ENCODE peak calls at places on chromosomes 1 and 21, in five cellular contexts. One of them, this sample, is unnamed.

GRCh38 chr1:112417985-112418607 is 22.1 kb downstream of the CTTNBP2NL start:
- DNase-seq in HCT116: no peak
- DNase-seq in GM23248: no peak
- DNase-seq in PC-9: no peak
- DNase-seq in GM23338: no peak
- DNase-seq in this sample: no peak

GRCh38 chr1:192448026-192448578 is 127.5 kb upstream of the RGS1 start:
- DNase-seq in HCT116: no peak
- DNase-seq in GM23248: no peak
- DNase-seq in PC-9: no peak
- DNase-seq in GM23338: no peak
- DNase-seq in this sample: no peak

GRCh38 chr1:70090875-70091274 is 114.5 kb downstream of the LRRC40 start:
- DNase-seq in HCT116: no peak
- DNase-seq in GM23248: peak; percentile 70
- DNase-seq in PC-9: peak; percentile 65
- DNase-seq in GM23338: no peak
- DNase-seq in this sample: no peak

GRCh38 chr1:110059133-110059863 is 11.2 kb downstream of the ALX3 start:
- DNase-seq in HCT116: no peak
- DNase-seq in GM23248: no peak
- DNase-seq in PC-9: no peak
- DNase-seq in GM23338: no peak
- DNase-seq in this sample: no peak

GRCh38 chr1:42392923-42393848 is 12.6 kb downstream of the RIMKLA start:
- DNase-seq in HCT116: no peak
- DNase-seq in GM23248: no peak
- DNase-seq in PC-9: peak; percentile 63
- DNase-seq in GM23338: no peak
- DNase-seq in this sample: no peak

GRCh38 chr1:41856361-41857285 is 62.1 kb downstream of the HIVEP3 start:
- DNase-seq in HCT116: no peak
- DNase-seq in GM23248: peak; percentile 44
- DNase-seq in PC-9: no peak
- DNase-seq in GM23338: no peak
- DNase-seq in this sample: no peak

GRCh38 chr1:186662752-186663151 is 17.5 kb downstream of the PTGS2 start:
- DNase-seq in HCT116: no peak
- DNase-seq in GM23248: peak; percentile 73
- DNase-seq in PC-9: no peak
- DNase-seq in GM23338: no peak
- DNase-seq in this sample: no peak

GRCh38 chr1:36156329-36157114 is 562 bp downstream of the MAP7D1 start:
- DNase-seq in HCT116: no peak
- DNase-seq in GM23248: peak; percentile 76
- DNase-seq in PC-9: no peak
- DNase-seq in GM23338: peak; percentile 91
- DNase-seq in this sample: peak; percentile 83

GRCh38 chr1:166937962-166938361 is 37.4 kb downstream of the ILDR2 start:
- DNase-seq in HCT116: no peak
- DNase-seq in GM23248: no peak
- DNase-seq in PC-9: no peak
- DNase-seq in GM23338: no peak
- DNase-seq in this sample: no peak

GRCh38 chr1:219331424-219331823 is 157.7 kb downstream of the LYPLAL1 start:
- DNase-seq in HCT116: no peak
- DNase-seq in GM23248: no peak
- DNase-seq in PC-9: no peak
- DNase-seq in GM23338: no peak
- DNase-seq in this sample: no peak

GRCh38 chr1:4375812-4376211 is 278.6 kb upstream of the AJAP1 start:
- DNase-seq in HCT116: no peak
- DNase-seq in GM23248: no peak
- DNase-seq in PC-9: no peak
- DNase-seq in GM23338: no peak
- DNase-seq in this sample: no peak

GRCh38 chr21:40179167-40179566 is 311.9 kb downstream of the PCP4 start:
- DNase-seq in HCT116: no peak
- DNase-seq in GM23248: no peak
- DNase-seq in PC-9: no peak
- DNase-seq in GM23338: no peak
- DNase-seq in this sample: no peak

GRCh38 chr1:150152772-150153461 is 3.2 kb downstream of the PLEKHO1 start:
- DNase-seq in HCT116: no peak
- DNase-seq in GM23248: peak; percentile 81
- DNase-seq in PC-9: no peak
- DNase-seq in GM23338: no peak
- DNase-seq in this sample: no peak

DNA sequence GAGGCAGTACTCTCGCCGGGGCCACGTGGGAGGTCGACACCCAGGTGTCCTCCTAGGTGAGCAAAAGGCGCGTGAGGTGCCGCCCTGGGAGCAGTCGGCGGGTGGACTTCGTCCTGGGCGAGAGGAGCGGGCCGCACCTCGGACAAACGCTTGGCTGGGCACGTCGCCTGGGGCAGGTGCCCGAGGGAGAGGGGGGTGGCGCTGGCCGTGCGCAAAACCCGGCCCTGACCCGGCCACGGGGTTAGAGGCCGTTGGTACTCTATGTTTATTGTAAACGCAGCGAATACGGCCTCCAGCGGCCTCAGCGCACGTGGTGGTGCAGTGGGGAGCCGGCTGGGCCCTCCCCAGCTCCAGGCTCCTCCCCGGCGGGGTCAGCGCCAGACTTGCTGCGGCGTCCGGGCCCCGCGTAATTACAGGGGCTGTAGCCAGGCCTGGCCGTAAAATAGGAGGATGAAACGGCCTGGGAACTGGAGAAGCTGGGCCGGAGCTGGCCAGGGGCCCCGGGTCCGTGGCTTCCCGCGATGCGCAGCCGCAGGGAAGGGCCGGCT is 1.7 kb upstream of the EFNA1 start:
- DNase-seq in HCT116: no peak
- DNase-seq in GM23248: peak; percentile 46
- DNase-seq in PC-9: no peak
- DNase-seq in GM23338: peak; percentile 62
- DNase-seq in this sample: peak; percentile 84
- TF ChIP-seq EZH2 in HCT116: no peak
- TF ChIP-seq EZH2 in GM23248: no peak
- TF ChIP-seq EZH2 in PC-9: no peak
- TF ChIP-seq EZH2 in GM23338: peak; percentile 68
- TF ChIP-seq EZH2 in this sample: peak; percentile 2

GRCh38 chr1:177163844-177164379 is 600 bp downstream of the ASTN1 start:
- DNase-seq in HCT116: no peak
- DNase-seq in GM23248: no peak
- DNase-seq in PC-9: no peak
- DNase-seq in GM23338: peak; percentile 30
- DNase-seq in this sample: no peak
- H3K4me2 ChIP-seq in HCT116: no peak overlapping the region
- H3K4me2 ChIP-seq in GM23248: no peak overlapping the region
- H3K4me2 ChIP-seq in PC-9: no peak overlapping the region
- H3K4me2 ChIP-seq in GM23338: peak overlapping the region; percentile 98
- H3K4me2 ChIP-seq in this sample: peak overlapping the region; percentile 91

GRCh38 chr1:39609618-39610331 is 29.7 kb downstream of the HEYL start:
- DNase-seq in HCT116: peak; percentile 50
- DNase-seq in GM23248: peak; percentile 53
- DNase-seq in PC-9: no peak
- DNase-seq in GM23338: peak; percentile 93
- DNase-seq in this sample: peak; percentile 72
- TF ChIP-seq EZH2 in HCT116: no peak
- TF ChIP-seq EZH2 in GM23248: no peak
- TF ChIP-seq EZH2 in PC-9: no peak
- TF ChIP-seq EZH2 in GM23338: no peak
- TF ChIP-seq EZH2 in this sample: no peak

GRCh38 chr1:201546093-201546492 is 7.2 kb downstream of the NAV1 start:
- DNase-seq in HCT116: peak; percentile 32
- DNase-seq in GM23248: no peak
- DNase-seq in PC-9: no peak
- DNase-seq in GM23338: peak; percentile 69
- DNase-seq in this sample: no peak

GRCh38 chr1:201542166-201543045 is 3.5 kb downstream of the NAV1 start:
- DNase-seq in HCT116: no peak
- DNase-seq in GM23248: peak; percentile 92
- DNase-seq in PC-9: no peak
- DNase-seq in GM23338: no peak
- DNase-seq in this sample: no peak

GRCh38 chr1:201540846-201541735 is 2.2 kb downstream of the NAV1 start:
- DNase-seq in HCT116: no peak
- DNase-seq in GM23248: no peak
- DNase-seq in PC-9: peak; percentile 55
- DNase-seq in GM23338: no peak
- DNase-seq in this sample: no peak

GRCh38 chr1:201544710-201545109 is 5.8 kb downstream of the NAV1 start:
- DNase-seq in HCT116: no peak
- DNase-seq in GM23248: no peak
- DNase-seq in PC-9: no peak
- DNase-seq in GM23338: no peak
- DNase-seq in this sample: no peak

GRCh38 chr1:201543871-201544521 is 5.1 kb downstream of the NAV1 start:
- DNase-seq in HCT116: no peak
- DNase-seq in GM23248: no peak
- DNase-seq in PC-9: no peak
- DNase-seq in GM23338: no peak
- DNase-seq in this sample: no peak
- H3K4me2 ChIP-seq in HCT116: no peak overlapping the region
- H3K4me2 ChIP-seq in GM23248: peak overlapping the region; percentile 86
- H3K4me2 ChIP-seq in PC-9: no peak overlapping the region
- H3K4me2 ChIP-seq in GM23338: no peak overlapping the region
- H3K4me2 ChIP-seq in this sample: no peak overlapping the region

GRCh38 chr1:217626321-217626720 is 4.6 kb downstream of the GPATCH2 start:
- DNase-seq in HCT116: no peak
- DNase-seq in GM23248: no peak
- DNase-seq in PC-9: no peak
- DNase-seq in GM23338: no peak
- DNase-seq in this sample: no peak

GRCh38 chr1:217627431-217627830 is 3.5 kb downstream of the GPATCH2 start:
- DNase-seq in HCT116: no peak
- DNase-seq in GM23248: no peak
- DNase-seq in PC-9: no peak
- DNase-seq in GM23338: no peak
- DNase-seq in this sample: no peak

DNA sequence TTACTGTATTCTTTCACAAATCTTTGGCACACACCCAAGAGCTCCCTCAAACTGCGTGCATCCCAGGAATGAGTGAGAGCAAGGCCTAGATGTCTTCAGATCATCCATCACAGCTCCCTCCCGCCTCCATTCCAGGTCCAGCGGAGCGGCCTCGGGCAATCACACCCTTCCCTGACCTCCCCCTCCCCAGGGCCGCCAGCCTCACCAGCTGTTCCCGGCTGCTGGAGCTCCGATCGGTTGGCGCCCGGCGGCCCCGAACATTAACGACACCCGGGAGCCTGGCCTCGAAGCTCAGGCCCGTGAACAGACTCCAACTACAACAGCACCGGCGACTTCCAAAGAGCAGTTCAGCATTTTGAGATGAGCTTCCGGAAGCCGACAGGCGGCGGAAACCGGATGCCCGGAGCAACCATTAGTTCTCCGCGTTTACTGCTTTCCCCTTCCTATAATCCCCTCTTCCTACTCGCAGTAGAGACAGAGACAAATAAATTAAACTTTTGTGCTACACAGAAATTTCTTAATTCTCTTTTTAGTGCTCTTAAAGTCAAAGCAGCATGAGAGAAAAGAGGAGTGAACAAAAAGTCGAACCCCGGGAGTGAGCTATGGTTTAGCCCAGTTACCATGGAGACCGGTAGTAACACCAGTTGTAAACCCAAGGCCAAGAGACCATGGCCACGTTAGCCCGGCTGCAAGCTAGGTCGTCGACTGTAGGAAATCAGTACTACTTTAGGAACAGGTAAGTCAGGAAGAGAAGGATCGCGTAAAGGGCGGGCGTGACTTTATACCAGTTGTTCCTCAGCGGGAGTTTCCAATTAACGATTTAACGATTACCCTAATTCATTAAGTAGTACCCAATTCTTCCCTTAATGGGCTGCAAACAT is at the start of the genes GPATCH2 and SPATA17:
- DNase-seq in HCT116: peak; percentile 83
- DNase-seq in GM23248: peak; percentile 95
- DNase-seq in PC-9: peak; percentile 81
- DNase-seq in GM23338: peak; percentile 94
- DNase-seq in this sample: peak; percentile 92
- TF ChIP-seq EZH2 in HCT116: no peak
- TF ChIP-seq EZH2 in GM23248: no peak
- TF ChIP-seq EZH2 in PC-9: no peak
- TF ChIP-seq EZH2 in GM23338: no peak
- TF ChIP-seq EZH2 in this sample: no peak

GRCh38 chr21:45322960-45323461 is 35.3 kb upstream of the POFUT2 start:
- DNase-seq in HCT116: no peak
- DNase-seq in GM23248: peak; percentile 72
- DNase-seq in PC-9: no peak
- DNase-seq in GM23338: no peak
- DNase-seq in this sample: no peak
- H3K4me2 ChIP-seq in HCT116: peak overlapping the region; percentile 46
- H3K4me2 ChIP-seq in GM23248: no peak overlapping the region
- H3K4me2 ChIP-seq in PC-9: no peak overlapping the region
- H3K4me2 ChIP-seq in GM23338: peak overlapping the region; percentile 10
- H3K4me2 ChIP-seq in this sample: no peak overlapping the region

GRCh38 chr1:224061436-224061835 is 52.5 kb upstream of the FBXO28 start:
- DNase-seq in HCT116: no peak
- DNase-seq in GM23248: no peak
- DNase-seq in PC-9: no peak
- DNase-seq in GM23338: no peak
- DNase-seq in this sample: no peak
- TF ChIP-seq EZH2 in HCT116: no peak
- TF ChIP-seq EZH2 in GM23248: no peak
- TF ChIP-seq EZH2 in PC-9: no peak
- TF ChIP-seq EZH2 in GM23338: no peak
- TF ChIP-seq EZH2 in this sample: no peak